ENCODE peak calls at places on chromosomes 6 and 20, in eight cellular contexts. M is right lobe of liver; B is aorta; D is left ventricle myocardium inferior; L is esophagus muscularis mucosa; N is lower lobe of right lung; W is tibial artery; X is CD4-positive, CD25-positive, alpha-beta regulatory T cell. K is an unnamed sample. For H3K36me3, the result is how much of the 10 kb centered on the place peaks cover.

GRCh38 chr20:22489614-22490286 is 94.6 kb downstream of the FOXA2 start:
- DNase-seq in B (no peak), X (no peak), L (peak), W (no peak), D (no peak), M (no peak), N (no peak), K (no peak)

GRCh38 chr20:21323640-21324039 is 20.5 kb downstream of the XRN2 start:
- DNase-seq in L (no peak), B (no peak), N (no peak), X (no peak), W (no peak), M (no peak), D (no peak), K (peak)

GRCh38 chr6:109793793-109794192 is 102.7 kb downstream of the FIG4 start:
- DNase-seq in B (no peak), M (no peak), N (no peak), X (no peak), W (peak), L (no peak), D (no peak), K (peak)

GRCh38 chr20:44295995-44296394 is 15.0 kb downstream of the FITM2 start:
- DNase-seq in X (no peak), L (no peak), W (no peak), N (peak), D (peak), M (no peak), B (no peak), K (no peak)

GRCh38 chr6:137417411-137417810 is 76.8 kb downstream of the OLIG3 start:
- DNase-seq in B (no peak), W (no peak), D (no peak), L (no peak), X (no peak), M (no peak), N (no peak), K (no peak)

GRCh38 chr20:22387452-22387851 is 196.9 kb downstream of the FOXA2 start:
- DNase-seq in W (no peak), X (no peak), D (no peak), N (no peak), M (no peak), L (no peak), B (no peak), K (no peak)

GRCh38 chr20:34037767-34038166 is 44.1 kb downstream of the RALY start:
- DNase-seq in N (no peak), X (no peak), D (peak), M (no peak), L (no peak), W (no peak), B (no peak), K (no peak)

GRCh38 chr6:101830501-101831031 is 437.1 kb downstream of the GRIK2 start:
- DNase-seq in D (no peak), N (no peak), X (no peak), L (no peak), M (no peak), B (no peak), W (no peak), K (no peak)

GRCh38 chr6:89951574-89952360 is 57.5 kb downstream of the GJA10 start:
- DNase-seq in L (no peak), B (no peak), M (peak), X (no peak), W (no peak), N (no peak), D (no peak), K (no peak)

GRCh38 chr6:16681260-16681873 is 79.9 kb downstream of the ATXN1 start:
- DNase-seq in W (no peak), L (no peak), B (no peak), N (no peak), M (no peak), X (no peak), D (peak), K (no peak)

GRCh38 chr20:11112837-11113236 is 439.0 kb upstream of the JAG1 start:
- DNase-seq in M (no peak), X (no peak), W (no peak), L (no peak), D (no peak), N (no peak), B (no peak), K (no peak)

GRCh38 chr6:158707120-158707519 is 57.3 kb downstream of the SYTL3 start:
- DNase-seq in W (no peak), L (no peak), X (no peak), B (no peak), M (no peak), N (peak), D (peak), K (no peak)

GRCh38 chr20:38633577-38634093 is 32.0 kb downstream of the ARHGAP40 start:
- DNase-seq in N (peak), W (no peak), L (no peak), M (peak), X (peak), B (no peak), D (no peak), K (peak)

GRCh38 chr6:160070427-160070826 is 51.2 kb upstream of the SLC22A1 start:
- DNase-seq in M (peak), B (no peak), X (no peak), N (no peak), D (no peak), L (no peak), W (no peak), K (no peak)

GRCh38 chr6:89200706-89201215 is 16.4 kb downstream of the GABRR1 start:
- DNase-seq in X (no peak), W (no peak), N (no peak), L (no peak), M (no peak), D (no peak), B (no peak), K (no peak)

GRCh38 chr6:142857609-142858195 is 87.3 kb downstream of the HIVEP2 start:
- DNase-seq in B (no peak), N (no peak), X (peak), L (no peak), D (no peak), W (no peak), M (no peak), K (no peak)

GRCh38 chr20:38601216-38602184 is at the start of gene ARHGAP40:
- DNase-seq in W (no peak), N (peak), M (no peak), X (no peak), L (no peak), D (no peak), B (no peak), K (no peak)

GRCh38 chr20:54355631-54356280 is 119.6 kb upstream of the DOK5 start:
- DNase-seq in B (no peak), L (no peak), N (no peak), D (no peak), X (no peak), M (no peak), W (no peak), K (no peak)

GRCh38 chr20:35307666-35308653 is 15.7 kb upstream of the FAM83C start:
- DNase-seq in B (peak), D (peak), N (no peak), W (peak), L (no peak), M (peak), X (no peak), K (no peak)

GRCh38 chr6:1496836-1497592 is 107.6 kb downstream of the FOXF2 start:
- DNase-seq in X (no peak), B (no peak), N (no peak), L (no peak), W (no peak), D (no peak), M (no peak), K (no peak)

GRCh38 chr20:50020283-50020682 is 37.5 kb downstream of the SNAI1 start:
- DNase-seq in W (no peak), X (no peak), L (no peak), N (no peak), B (no peak), M (no peak), D (no peak), K (no peak)

GRCh38 chr6:131688286-131688685 is 12.9 kb downstream of the OR2A4 start:
- DNase-seq in L (no peak), D (no peak), W (no peak), X (no peak), M (no peak), N (no peak), B (no peak), K (no peak)

GRCh38 chr6:131755597-131755996 is 44.8 kb upstream of the CTAGE9 start:
- DNase-seq in L (no peak), N (no peak), B (no peak), D (no peak), W (no peak), X (no peak), M (no peak), K (no peak)

GRCh38 chr20:3716195-3716834 is 3.9 kb upstream of the SIGLEC1 start:
- DNase-seq in W (no peak), X (no peak), D (no peak), N (peak), L (no peak), M (peak), B (no peak), K (peak)

GRCh38 chr6:122709922-122710512 is 69.5 kb upstream of the FABP7 start:
- DNase-seq in B (peak), D (no peak), M (no peak), N (peak), W (no peak), L (no peak), X (no peak), K (no peak)

GRCh38 chr20:58850693-58851174 is at the start of gene GNAS-AS1:
- DNase-seq in M (peak), B (peak), X (peak), N (peak), D (peak), W (no peak), L (no peak), K (no peak)

GRCh38 chr6:44855562-44856494 is 468.3 kb downstream of the CDC5L start:
- DNase-seq in B (no peak), N (no peak), M (no peak), X (no peak), W (no peak), L (no peak), D (no peak), K (no peak)

GRCh38 chr6:44859901-44860410 is 468.2 kb upstream of the RUNX2 start:
- DNase-seq in N (no peak), L (no peak), W (no peak), M (no peak), B (no peak), D (no peak), X (no peak), K (no peak)

GRCh38 chr6:44858998-44859397 is 469.1 kb upstream of the RUNX2 start:
- DNase-seq in X (no peak), D (no peak), N (no peak), L (no peak), M (no peak), W (no peak), B (no peak), K (no peak)

GRCh38 chr6:44854712-44855111 is 467.2 kb downstream of the CDC5L start:
- DNase-seq in N (no peak), L (no peak), M (no peak), X (no peak), W (no peak), D (no peak), B (no peak), K (no peak)

GRCh38 chr6:44856495-44856878 is 469.0 kb downstream of the CDC5L start:
- DNase-seq in W (no peak), D (no peak), M (no peak), B (no peak), X (no peak), N (no peak), L (no peak), K (no peak)
- H3K36me3 ChIP-seq in W (under half), D (under half), M (under half), B (under half), X (under half), N (under half), L (under half), K (under half)

GRCh38 chr20:1473244-1473635 is 6.6 kb upstream of the NSFL1C start:
- DNase-seq in L (peak), M (no peak), N (no peak), B (no peak), X (no peak), D (no peak), W (no peak), K (no peak)

GRCh38 chr20:1474325-1474724 is 7.7 kb upstream of the NSFL1C start:
- DNase-seq in N (no peak), M (no peak), L (no peak), B (no peak), D (no peak), X (no peak), W (no peak), K (no peak)

GRCh38 chr20:1473821-1474220 is 7.2 kb upstream of the NSFL1C start:
- DNase-seq in M (no peak), D (no peak), X (no peak), B (no peak), L (no peak), N (no peak), W (no peak), K (no peak)

GRCh38 chr20:1472556-1473243 is 6.1 kb upstream of the NSFL1C start:
- DNase-seq in L (peak), X (no peak), W (no peak), B (no peak), D (no peak), N (no peak), M (no peak), K (no peak)

DNA sequence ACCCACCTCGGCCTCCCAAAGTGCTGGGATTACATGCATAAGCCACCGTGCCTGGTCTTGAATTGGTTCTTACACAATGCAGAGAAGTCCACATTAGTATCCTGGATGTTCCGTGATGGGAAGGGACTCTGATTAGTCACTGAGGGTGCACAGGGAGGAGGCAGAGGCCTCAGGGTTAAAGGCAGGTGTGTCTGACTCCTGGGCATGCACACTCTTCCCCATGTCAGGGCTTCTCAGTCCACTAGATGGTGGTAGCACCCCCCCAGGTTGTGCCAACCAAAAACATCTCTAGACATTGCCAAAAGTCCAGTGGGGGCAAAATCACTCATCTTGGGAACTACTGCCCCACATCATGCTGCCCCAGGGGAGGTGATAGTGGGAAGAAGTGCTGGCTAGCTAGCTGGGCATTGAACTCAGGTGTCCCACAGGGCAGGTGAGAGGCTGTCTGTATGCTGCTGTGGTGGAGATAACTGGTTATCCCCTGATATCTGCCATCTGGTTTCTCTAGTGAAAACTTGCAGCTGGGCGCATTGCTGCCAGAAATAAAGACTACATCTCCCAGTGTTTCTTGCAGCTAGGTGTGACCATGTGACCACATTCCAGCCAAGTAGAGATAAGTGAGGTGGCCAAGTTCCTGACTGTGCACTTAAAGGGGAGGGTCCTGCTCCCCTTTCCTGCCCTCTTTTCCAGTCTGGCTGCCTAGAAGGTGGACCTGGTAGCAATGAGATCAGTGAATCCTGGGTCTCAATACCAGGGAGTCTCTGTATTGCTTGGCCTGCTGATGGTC is 8.4 kb upstream of the NSFL1C start:
- DNase-seq in N (no peak), W (no peak), X (no peak), L (no peak), D (no peak), B (no peak), M (no peak), K (no peak)
- H3K4me3 ChIP-seq in N (no peak), W (no peak), X (no peak), L (no peak), D (no peak), B (no peak), M (no peak), K (no peak)

DNA sequence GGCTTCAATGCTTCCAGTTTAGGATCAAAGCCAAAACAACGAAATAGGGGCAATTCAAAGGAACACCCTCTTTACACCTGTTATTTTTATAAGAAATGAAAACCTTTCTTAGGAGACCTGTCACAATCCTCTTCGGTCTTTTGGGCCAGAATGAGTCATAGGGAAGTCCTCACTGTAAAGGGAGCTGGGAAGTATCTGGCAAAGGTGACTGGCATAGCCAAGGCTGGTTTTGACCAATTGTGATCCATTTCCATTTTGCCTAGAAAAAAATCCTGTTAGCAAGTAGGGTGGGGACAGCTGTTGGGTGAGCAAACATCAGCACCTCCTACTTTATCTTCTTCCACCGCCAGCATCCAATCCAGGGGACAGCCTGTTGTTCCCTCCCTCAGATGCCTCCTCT is 343.2 kb upstream of the SULF2 start:
- DNase-seq in N (no peak), M (no peak), B (no peak), W (no peak), L (no peak), X (no peak), D (no peak), K (no peak)
- H3K36me3 ChIP-seq in N (under half), M (under half), B (under half), W (under half), L (under half), X (under half), D (under half), K (under half)

DNA sequence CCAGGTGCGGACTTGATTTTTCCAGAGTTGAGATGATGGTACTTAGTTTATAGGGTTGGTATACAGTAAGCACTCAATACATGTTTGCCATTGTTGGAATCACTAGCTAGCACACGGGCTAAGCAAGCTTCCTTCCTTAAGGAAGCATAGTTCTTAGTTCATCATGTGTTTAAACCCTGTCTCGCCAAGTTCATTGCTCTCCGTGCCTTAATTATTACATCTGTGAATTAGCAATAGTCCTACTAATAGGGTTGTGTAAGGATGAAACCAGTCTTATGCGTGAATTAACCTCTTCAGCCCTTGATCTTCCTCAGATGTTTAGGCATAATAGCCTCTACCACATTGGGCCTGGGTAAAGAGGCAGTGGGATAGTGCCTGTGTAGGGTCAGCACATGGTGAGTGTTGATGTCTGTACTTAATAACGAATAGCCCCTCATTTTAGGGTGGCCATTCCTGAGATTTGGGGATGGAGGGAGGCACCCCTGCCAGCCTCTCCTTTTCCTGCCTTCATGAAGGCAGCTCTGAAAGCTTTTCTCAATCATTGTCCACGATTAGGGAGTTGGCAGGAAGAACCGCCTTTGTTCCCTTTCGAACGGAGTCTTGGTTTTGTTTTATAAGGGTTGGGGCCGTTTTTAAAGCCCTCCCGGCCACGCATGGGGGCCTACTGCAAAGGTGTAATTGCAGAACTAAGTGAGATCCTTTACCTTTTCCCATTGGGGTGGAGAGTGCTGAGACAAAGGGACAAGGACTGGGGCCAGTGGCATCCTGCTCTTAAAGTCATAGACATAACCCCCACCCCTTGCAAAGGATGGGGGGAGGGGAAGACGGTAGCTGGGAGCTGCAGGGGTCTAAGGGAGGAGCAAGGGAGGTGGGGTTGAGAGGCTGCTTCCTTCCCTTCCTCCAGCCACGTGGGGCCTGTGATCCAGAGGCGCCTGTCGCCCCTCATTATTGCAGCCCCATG is 2.1 kb downstream of the DNMT3B start:
- DNase-seq in D (no peak), M (no peak), W (no peak), B (no peak), N (no peak), X (no peak), L (no peak), K (no peak)
- H3K4me3 ChIP-seq in D (no peak), M (no peak), W (no peak), B (no peak), N (no peak), X (no peak), L (no peak), K (peak)

DNA sequence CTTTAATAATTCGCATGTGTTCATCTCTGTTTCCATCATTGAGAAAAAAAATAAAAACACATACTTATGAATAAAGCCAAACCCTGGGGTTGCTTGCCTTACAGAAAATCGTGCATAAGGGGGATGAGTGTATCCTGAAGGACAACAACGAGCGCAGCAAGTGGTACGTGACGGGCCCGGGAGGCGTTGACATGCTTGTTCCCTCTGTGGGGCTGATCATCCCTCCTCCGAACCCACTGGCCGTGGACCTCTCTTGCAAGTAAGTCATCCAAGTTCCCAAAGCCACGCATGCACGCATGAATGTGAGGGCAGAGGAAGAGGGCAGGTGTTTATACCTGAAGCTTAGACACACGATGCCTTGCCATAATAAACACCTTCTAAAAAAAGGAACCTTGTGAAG is 20.9 kb upstream of the SNRNP48 start:
- DNase-seq in B (no peak), L (no peak), M (no peak), X (no peak), N (no peak), W (no peak), D (no peak), K (no peak)
- H3K36me3 ChIP-seq in B (under half), L (under half), M (half or more), X (under half), N (under half), W (under half), D (half or more), K (half or more)

GRCh38 chr6:77857421-77857820 is 204.6 kb downstream of the MEI4 start:
- DNase-seq in B (no peak), D (no peak), N (no peak), W (no peak), M (no peak), X (no peak), L (no peak), K (no peak)
- H3K4me3 ChIP-seq in B (no peak), D (no peak), N (no peak), W (no peak), M (no peak), X (no peak), L (no peak), K (no peak)

DNA sequence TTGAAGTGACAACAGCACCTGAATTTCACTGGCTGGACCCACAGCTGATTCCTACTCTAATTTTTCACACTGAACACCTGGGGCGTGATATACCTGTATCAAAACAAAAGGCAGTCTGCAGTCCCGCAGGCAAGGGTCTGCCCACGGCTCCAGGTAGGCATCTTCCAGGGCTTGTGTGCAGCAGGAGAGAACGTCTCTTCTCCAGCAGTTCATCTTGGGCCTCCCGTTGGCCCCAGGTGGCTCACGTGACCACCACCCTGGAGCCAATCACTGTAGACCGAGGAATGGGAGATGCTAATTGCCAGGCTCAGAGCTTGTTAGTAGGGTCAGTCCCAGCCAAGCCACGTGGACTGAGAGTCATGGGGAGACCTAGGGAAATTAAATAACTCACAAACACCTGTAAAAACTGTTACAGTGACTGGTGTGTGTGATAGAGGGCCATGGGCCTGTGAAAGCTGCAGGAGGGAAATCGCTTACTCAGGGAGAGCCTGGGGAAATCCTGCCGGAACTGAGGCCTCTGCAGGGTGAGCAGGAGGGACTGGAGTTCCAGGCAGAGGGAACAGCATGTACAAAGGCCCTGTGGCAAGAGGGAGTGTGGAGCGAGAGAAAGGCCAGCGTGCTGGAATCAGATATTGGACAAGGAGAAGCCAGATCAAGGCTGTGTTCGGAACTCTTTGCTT is 83.4 kb downstream of the EYA2 start:
- DNase-seq in B (no peak), X (no peak), W (no peak), L (no peak), N (no peak), D (no peak), M (no peak), K (no peak)
- H3K36me3 ChIP-seq in B (under half), X (under half), W (under half), L (under half), N (under half), D (under half), M (under half), K (under half)